ENCODE peak calls at places on chromosomes 3 and 15, in four cellular contexts. G is GM12878, H is mammary epithelial cell, B is PC-9. N is an unnamed sample.
A peak's percentile ranks its signal among the peaks of the same experiment; 100 is the strongest.

GRCh38 chr3:150220791-150221190 is 187.3 kb upstream of the TSC22D2 start:
- DNase-seq in G (no peak), H (no peak), B (no peak), N (peak; percentile 59)

GRCh38 chr3:187085021-187085666 is 54.2 kb downstream of the RPL39L start:
- DNase-seq in G (no peak), H (no peak), B (no peak), N (no peak)

GRCh38 chr15:35616436-35617271 is 70.7 kb upstream of the DPH6 start:
- DNase-seq in G (no peak), H (no peak), B (no peak), N (no peak)

GRCh38 chr15:71761649-71762048 is 48.7 kb upstream of the NR2E3 start:
- DNase-seq in G (no peak), H (peak; percentile 82), B (peak; percentile 96), N (no peak)

GRCh38 chr15:75203017-75203907 is 1.6 kb downstream of the C15orf39 start:
- DNase-seq in G (no peak), H (peak; percentile 25), B (no peak), N (peak; percentile 15)

GRCh38 chr3:140630866-140631265 is 47.0 kb upstream of the TRIM42 start:
- DNase-seq in G (no peak), H (no peak), B (no peak), N (no peak)

GRCh38 chr3:128794067-128794768 is 68.2 kb downstream of the RAB7A start:
- DNase-seq in G (no peak), H (peak; percentile 96), B (peak; percentile 41), N (no peak)

GRCh38 chr3:126132751-126133511 is 47.5 kb downstream of the ALDH1L1 start:
- DNase-seq in G (no peak), H (no peak), B (no peak), N (peak; percentile 64)

GRCh38 chr3:47186285-47186684 is 22.4 kb upstream of the SETD2 start:
- DNase-seq in G (no peak), H (no peak), B (no peak), N (no peak)

GRCh38 chr3:171055336-171056178 is 29.0 kb upstream of the SLC2A2 start:
- DNase-seq in G (no peak), H (no peak), B (peak; percentile 96), N (no peak)

GRCh38 chr3:17820704-17821103 is 78.3 kb upstream of the TBC1D5 start:
- DNase-seq in G (no peak), H (no peak), B (no peak), N (no peak)

GRCh38 chr3:88219138-88219792 is 69.5 kb downstream of the C3orf38 start:
- DNase-seq in G (no peak), H (peak; percentile 48), B (no peak), N (peak; percentile 87)

GRCh38 chr3:172217877-172218276 is 178.5 kb downstream of the FNDC3B start:
- DNase-seq in G (no peak), H (no peak), B (peak; percentile 72), N (no peak)

GRCh38 chr3:31810991-31811433 is 170.1 kb downstream of the OSBPL10 start:
- DNase-seq in G (no peak), H (no peak), B (no peak), N (no peak)

GRCh38 chr3:66499881-66500574 is 794 bp downstream of the LRIG1 start:
- DNase-seq in G (no peak), H (peak; percentile 1), B (no peak), N (peak; percentile 47)

GRCh38 chr15:90422043-90422442 is 34.0 kb downstream of the IQGAP1 start:
- DNase-seq in G (no peak), H (no peak), B (no peak), N (no peak)

GRCh38 chr15:90425726-90426346 is 37.8 kb downstream of the IQGAP1 start:
- DNase-seq in G (no peak), H (no peak), B (no peak), N (peak; percentile 45)

GRCh38 chr15:90423920-90424319 is 35.9 kb downstream of the IQGAP1 start:
- DNase-seq in G (no peak), H (no peak), B (no peak), N (no peak)

GRCh38 chr15:90432253-90432652 is 44.2 kb downstream of the IQGAP1 start:
- DNase-seq in G (no peak), H (peak; percentile 28), B (no peak), N (no peak)

DNA sequence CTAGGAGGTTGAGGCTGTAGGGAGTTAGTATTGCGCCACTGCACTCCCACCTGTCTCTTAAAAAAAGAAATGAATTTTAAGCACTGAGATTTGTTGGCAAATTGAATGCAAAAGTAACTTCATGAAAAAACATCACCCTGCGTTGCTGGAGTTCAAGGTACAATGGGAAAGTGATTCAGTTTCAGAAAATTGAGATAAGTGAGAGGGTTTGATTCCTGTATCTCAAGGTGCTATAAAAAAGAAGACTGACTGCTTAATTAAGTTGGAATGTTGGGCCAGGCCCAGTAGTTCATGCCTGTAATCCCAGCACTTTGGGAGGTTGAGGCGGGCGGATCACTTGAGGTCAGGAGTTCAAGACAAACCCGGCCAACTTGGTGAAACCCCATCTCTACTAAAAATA is 39.1 kb downstream of the IQGAP1 start:
- DNase-seq in G (no peak), H (no peak), B (no peak), N (no peak)
- H3K27ac ChIP-seq in G (no peak overlapping the region), H (no peak overlapping the region), B (no peak overlapping the region), N (no peak overlapping the region)

GRCh38 chr15:79973445-79974180 is 2.6 kb upstream of the BCL2A1 start:
- DNase-seq in G (no peak), H (no peak), B (no peak), N (no peak)
- H3K4me1 ChIP-seq in G (peaks cover 53% of the 10 kb centered on the region), H (peaks cover 7% of the 10 kb centered on the region), B (no peaks in the 10 kb centered on the region), N (no peaks in the 10 kb centered on the region)

GRCh38 chr15:38651328-38652038 is 86.9 kb upstream of the RASGRP1 start:
- DNase-seq in G (no peak), H (peak; percentile 38), B (no peak), N (no peak)
- H3K4me2 ChIP-seq in G (peak overlapping the region; percentile 53), H (peak overlapping the region; percentile 37), B (no peak overlapping the region), N (no peak overlapping the region)

GRCh38 chr3:67517781-67518180 is 136.6 kb downstream of the SUCLG2 start:
- DNase-seq in G (no peak), H (no peak), B (no peak), N (no peak)

GRCh38 chr3:67521053-67521646 is 133.3 kb downstream of the SUCLG2 start:
- DNase-seq in G (no peak), H (no peak), B (no peak), N (no peak)

GRCh38 chr3:67518196-67518595 is 136.2 kb downstream of the SUCLG2 start:
- DNase-seq in G (no peak), H (no peak), B (no peak), N (no peak)

GRCh38 chr3:67516496-67516895 is 137.9 kb downstream of the SUCLG2 start:
- DNase-seq in G (no peak), H (no peak), B (no peak), N (no peak)

GRCh38 chr3:67515778-67516177 is 138.6 kb downstream of the SUCLG2 start:
- DNase-seq in G (no peak), H (no peak), B (no peak), N (peak; percentile 33)
- H3K27ac ChIP-seq in G (no peak overlapping the region), H (no peak overlapping the region), B (no peak overlapping the region), N (no peak overlapping the region)

DNA sequence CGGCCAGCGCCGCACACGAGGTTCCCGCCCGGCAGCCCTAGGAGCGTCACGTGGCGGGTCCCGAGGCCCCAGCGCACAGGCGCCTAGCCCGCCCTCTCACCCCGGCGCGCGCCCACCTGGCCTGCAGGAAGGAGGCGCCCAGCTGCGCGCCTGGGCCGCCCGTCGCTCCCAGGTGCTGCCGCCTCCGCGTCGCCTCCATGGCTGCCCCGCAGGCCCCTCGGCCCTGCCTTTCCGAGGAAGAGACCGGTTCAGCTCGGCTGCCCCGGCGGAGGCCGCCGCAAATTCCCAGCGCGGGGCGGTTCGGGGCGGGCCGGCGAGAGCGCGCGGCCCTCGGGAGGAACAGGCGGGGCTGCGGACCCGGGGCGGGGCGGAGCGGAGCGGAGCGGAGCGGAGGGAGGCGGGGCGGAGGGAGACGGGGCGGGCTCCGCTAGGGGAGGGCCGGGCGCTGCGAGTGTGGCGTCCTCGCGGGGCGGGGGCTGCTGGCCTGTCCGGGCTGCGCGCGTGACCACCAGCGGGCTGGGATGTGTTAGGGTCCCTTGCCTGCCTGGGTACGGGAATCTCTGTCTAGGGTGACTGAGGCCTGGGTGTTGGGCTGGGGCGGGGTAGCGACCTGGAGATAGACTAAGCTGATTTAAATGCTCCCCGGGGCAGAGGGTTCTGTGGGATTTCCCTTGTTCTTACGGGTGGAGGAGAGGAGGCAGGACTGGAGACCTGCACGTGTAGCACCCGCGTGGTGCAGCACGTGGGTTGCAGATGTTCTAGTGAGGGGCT is at the start of gene CLN6:
- DNase-seq in G (peak; percentile 48), H (peak; percentile 83), B (peak; percentile 41), N (peak; percentile 93)
- H3K4me1 ChIP-seq in G (peaks cover 38% of the 10 kb centered on the region), H (peaks cover 13% of the 10 kb centered on the region), B (peaks cover 15% of the 10 kb centered on the region), N (peaks cover 38% of the 10 kb centered on the region)

GRCh38 chr15:89399070-89399389 is 64.4 kb upstream of the POLG start:
- DNase-seq in G (no peak), H (no peak), B (no peak), N (no peak)
- H3K4me2 ChIP-seq in G (peak overlapping the region; percentile 91), H (no peak overlapping the region), B (peak overlapping the region; percentile 65), N (no peak overlapping the region)

GRCh38 chr3:12436514-12437222 is 47.6 kb upstream of the TSEN2 start:
- DNase-seq in G (no peak), H (no peak), B (no peak), N (no peak)
- H3K27ac ChIP-seq in G (no peak overlapping the region), H (no peak overlapping the region), B (peak overlapping the region; percentile 31), N (no peak overlapping the region)

N was measured in neural progenitor cell.